ENCODE peak calls at places on chromosomes 2 and 18, in nine cellular contexts. F, X, A, U, N, K, M, R and E are unnamed samples.
A peak's percentile ranks its signal among the peaks of the same experiment; 100 is the strongest.

GRCh38 chr2:70907130-70907756 is 28.5 kb upstream of the ATP6V1B1 start:
- DNase-seq in A (no peak), R (no peak), M (peak; percentile 8), N (peak; percentile 13), U (peak; percentile 65), K (peak; percentile 76), F (peak; percentile 37), X (no peak), E (no peak)

GRCh38 chr2:129908721-129909373 is 70.6 kb upstream of the RAB6C start:
- DNase-seq in A (no peak), U (no peak), M (no peak), K (peak; percentile 54), N (peak; percentile 11), X (no peak), R (no peak), F (no peak), E (peak; percentile 89)

GRCh38 chr18:3211236-3211992 is 8.4 kb downstream of the MYOM1 start:
- DNase-seq in M (peak; percentile 11), X (no peak), R (no peak), U (no peak), N (no peak), F (no peak), K (no peak), A (no peak), E (peak; percentile 34)

GRCh38 chr2:116490511-116491145 is 1323.9 kb upstream of the DDX18 start:
- DNase-seq in M (peak; percentile 54), N (no peak), F (no peak), X (peak; percentile 66), U (no peak), K (no peak), R (no peak), A (no peak), E (no peak)

GRCh38 chr18:26700728-26701127 is 152.4 kb upstream of the KCTD1 start:
- DNase-seq in U (no peak), M (no peak), A (no peak), F (no peak), K (no peak), N (no peak), R (no peak), X (no peak), E (peak; percentile 55)

GRCh38 chr2:162242586-162243304 is 500 bp downstream of the FAP start:
- DNase-seq in N (no peak), K (no peak), A (no peak), U (no peak), F (no peak), M (peak; percentile 87), X (no peak), R (peak; percentile 94), E (no peak)

GRCh38 chr2:149070681-149071355 is 32.3 kb downstream of the LYPD6B start:
- DNase-seq in N (no peak), U (no peak), F (no peak), X (no peak), R (no peak), A (no peak), K (no peak), M (no peak), E (no peak)

GRCh38 chr2:29495536-29495935 is 380.3 kb downstream of the CLIP4 start:
- DNase-seq in U (no peak), X (no peak), N (no peak), A (no peak), M (no peak), R (no peak), F (no peak), K (no peak), E (peak; percentile 37)

GRCh38 chr2:212520340-212520739 is 18.3 kb downstream of the ERBB4 start:
- DNase-seq in R (peak; percentile 16), U (peak; percentile 32), M (no peak), F (no peak), X (no peak), K (no peak), A (no peak), N (no peak), E (no peak)

GRCh38 chr2:162073776-162074578 is at the start of gene DPP4:
- DNase-seq in R (peak; percentile 18), N (peak; percentile 76), K (peak; percentile 83), F (peak; percentile 6), U (peak; percentile 78), M (peak; percentile 39), A (no peak), X (no peak), E (no peak)

GRCh38 chr18:44325903-44326650 is 354.6 kb upstream of the SETBP1 start:
- DNase-seq in M (peak; percentile 84), F (peak; percentile 37), U (peak; percentile 75), R (peak; percentile 64), N (peak; percentile 75), X (no peak), A (peak; percentile 59), K (peak; percentile 90), E (no peak)

GRCh38 chr2:176814740-176815367 is 397.7 kb upstream of the HNRNPA3 start:
- DNase-seq in A (no peak), X (no peak), F (no peak), U (no peak), M (peak; percentile 23), N (no peak), R (peak; percentile 33), K (no peak), E (no peak)

GRCh38 chr2:234081970-234082822 is 31.7 kb downstream of the SPP2 start:
- DNase-seq in M (no peak), X (no peak), U (no peak), N (peak; percentile 64), A (no peak), K (no peak), R (no peak), F (no peak), E (peak; percentile 68)

GRCh38 chr2:46364797-46365457 is 67.7 kb downstream of the EPAS1 start:
- DNase-seq in R (peak; percentile 77), F (peak; percentile 19), A (no peak), K (peak; percentile 67), N (peak; percentile 57), M (peak; percentile 80), X (peak; percentile 14), U (peak; percentile 60), E (no peak)

GRCh38 chr2:23375448-23375847 is 9.5 kb upstream of the KLHL29 start:
- DNase-seq in A (no peak), N (no peak), K (peak; percentile 69), F (no peak), R (no peak), U (peak; percentile 76), M (no peak), X (no peak), E (no peak)

GRCh38 chr2:118834901-118835738 is 12.3 kb downstream of the EN1 start:
- DNase-seq in N (no peak), U (peak; percentile 53), M (no peak), F (no peak), X (no peak), K (peak; percentile 85), A (peak; percentile 63), R (no peak), E (no peak)
- H3K4me3 ChIP-seq in N (peak overlapping the region; percentile 26), U (no peak overlapping the region), M (peak overlapping the region; percentile 26), F (no peak overlapping the region), X (no peak overlapping the region), K (peak overlapping the region; percentile 71), A (peak overlapping the region; percentile 53), R (peak overlapping the region; percentile 64), E (peak overlapping the region; percentile 55)

GRCh38 chr2:80328033-80328635 is 23.6 kb upstream of the LRRTM1 start:
- DNase-seq in K (peak; percentile 67), N (no peak), X (no peak), F (no peak), U (peak; percentile 68), M (no peak), A (no peak), R (no peak), E (no peak)

GRCh38 chr2:80322337-80322920 is 17.9 kb upstream of the LRRTM1 start:
- DNase-seq in M (no peak), U (peak; percentile 61), K (peak; percentile 65), A (no peak), X (no peak), R (no peak), N (no peak), F (no peak), E (no peak)

GRCh38 chr2:80326214-80326613 is 21.7 kb upstream of the LRRTM1 start:
- DNase-seq in U (peak; percentile 70), K (no peak), R (peak; percentile 49), X (peak; percentile 26), N (no peak), F (no peak), M (peak; percentile 49), A (no peak), E (no peak)

GRCh38 chr2:80326861-80327260 is 22.3 kb upstream of the LRRTM1 start:
- DNase-seq in F (no peak), A (no peak), U (no peak), M (no peak), R (no peak), N (no peak), K (no peak), X (no peak), E (no peak)

DNA sequence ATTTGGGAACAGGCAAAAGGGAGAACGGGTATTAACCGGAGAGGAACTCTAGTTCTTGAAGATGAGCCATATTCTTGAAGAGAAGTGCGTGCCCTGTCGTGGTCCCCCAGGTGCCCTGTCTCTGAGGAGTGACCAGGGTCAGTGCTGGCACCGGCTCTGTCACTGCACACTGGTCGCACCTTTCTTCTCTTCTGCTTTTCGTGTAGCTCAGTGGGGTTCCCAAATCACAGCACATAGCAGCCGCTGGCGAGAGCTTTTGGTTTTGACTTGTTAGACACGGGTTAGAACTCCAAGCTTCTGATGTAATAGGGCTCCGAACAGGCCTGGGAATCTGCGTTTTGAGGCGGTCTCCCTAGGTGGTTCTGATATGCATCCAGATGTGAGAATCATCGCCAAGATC is 18.4 kb upstream of the LRRTM1 start:
- DNase-seq in R (no peak), N (no peak), X (no peak), A (no peak), M (no peak), K (peak; percentile 49), U (no peak), F (no peak), E (no peak)
- H3K4me3 ChIP-seq in R (no peak overlapping the region), N (no peak overlapping the region), X (no peak overlapping the region), A (no peak overlapping the region), M (no peak overlapping the region), K (no peak overlapping the region), U (no peak overlapping the region), F (no peak overlapping the region), E (no peak overlapping the region)

GRCh38 chr2:197628043-197628500 is 47.3 kb downstream of the RFTN2 start:
- DNase-seq in U (no peak), N (no peak), M (peak; percentile 11), F (no peak), X (no peak), A (no peak), K (peak; percentile 58), R (peak; percentile 31), E (no peak)
- H3K4me3 ChIP-seq in U (no peak overlapping the region), N (no peak overlapping the region), M (no peak overlapping the region), F (no peak overlapping the region), X (no peak overlapping the region), A (no peak overlapping the region), K (no peak overlapping the region), R (no peak overlapping the region), E (no peak overlapping the region)

GRCh38 chr2:179837408-179837807 is 24.0 kb downstream of the ZNF385B start:
- DNase-seq in A (no peak), U (peak; percentile 74), X (peak; percentile 58), N (no peak), M (peak; percentile 22), K (no peak), R (peak; percentile 51), F (no peak), E (no peak)

GRCh38 chr2:179840840-179841239 is 20.6 kb downstream of the ZNF385B start:
- DNase-seq in R (no peak), U (no peak), M (no peak), X (no peak), A (no peak), F (no peak), K (no peak), N (no peak), E (no peak)

GRCh38 chr2:179843541-179843940 is 17.9 kb downstream of the ZNF385B start:
- DNase-seq in M (no peak), R (no peak), N (no peak), F (no peak), K (no peak), A (no peak), X (no peak), U (no peak), E (no peak)

GRCh38 chr2:179842498-179843153 is 18.8 kb downstream of the ZNF385B start:
- DNase-seq in F (no peak), X (no peak), N (no peak), A (no peak), M (peak; percentile 46), K (peak; percentile 83), U (peak; percentile 61), R (no peak), E (no peak)
- H3K4me3 ChIP-seq in F (no peak overlapping the region), X (no peak overlapping the region), N (no peak overlapping the region), A (no peak overlapping the region), M (no peak overlapping the region), K (no peak overlapping the region), U (no peak overlapping the region), R (no peak overlapping the region), E (no peak overlapping the region)